ENCODE peak calls at places on chromosomes 13 and 19, in four cellular contexts. G is mesendoderm, S is heart left ventricle, K is ascending aorta. H is an unnamed sample.

GRCh38 chr19:18131841-18132596 is 20.9 kb upstream of the PIK3R2 start:
- DNase-seq in G (no peak), S (no peak), K (no peak), H (no peak)

GRCh38 chr19:4583961-4584669 is 24.6 kb upstream of the SEMA6B start:
- DNase-seq in G (peak), S (peak), K (no peak), H (no peak)

GRCh38 chr13:26992951-26993490 is 178.6 kb downstream of the USP12 start:
- DNase-seq in G (no peak), S (no peak), K (no peak), H (no peak)

GRCh38 chr19:40177286-40178070 is 13.7 kb upstream of the MAP3K10 start:
- DNase-seq in G (no peak), S (no peak), K (no peak), H (no peak)

GRCh38 chr13:72521965-72522661 is 205.3 kb downstream of the MZT1 start:
- DNase-seq in G (no peak), S (no peak), K (no peak), H (no peak)

GRCh38 chr13:69109891-69110525 is 997.6 kb upstream of the ATXN8OS start:
- DNase-seq in G (peak), S (no peak), K (no peak), H (no peak)

GRCh38 chr13:30985637-30986205 is 53.3 kb downstream of the TEX26 start:
- DNase-seq in G (peak), S (no peak), K (no peak), H (no peak)

GRCh38 chr13:109256866-109257760 is 529.3 kb downstream of the IRS2 start:
- DNase-seq in G (peak), S (peak), K (no peak), H (no peak)

GRCh38 chr19:5057860-5058259 is 88.9 kb downstream of the KDM4B start:
- DNase-seq in G (peak), S (no peak), K (no peak), H (no peak)

GRCh38 chr13:45916036-45916435 is 64.5 kb upstream of the SIAH3 start:
- DNase-seq in G (no peak), S (no peak), K (no peak), H (no peak)

GRCh38 chr19:50417138-50417849 is 1.4 kb upstream of the SPIB start:
- DNase-seq in G (no peak), S (no peak), K (no peak), H (no peak)

GRCh38 chr13:113595131-113595530 is 10.6 kb downstream of the TFDP1 start:
- DNase-seq in G (no peak), S (no peak), K (no peak), H (peak)

GRCh38 chr13:110392510-110393233 is 85.6 kb downstream of the COL4A2 start:
- DNase-seq in G (peak), S (no peak), K (no peak), H (no peak)

GRCh38 chr13:39451301-39451700 is 151.7 kb downstream of the LHFPL6 start:
- DNase-seq in G (no peak), S (no peak), K (no peak), H (no peak)

GRCh38 chr19:32539240-32539916 is 41.6 kb upstream of the PDCD5 start:
- DNase-seq in G (no peak), S (no peak), K (no peak), H (no peak)

GRCh38 chr13:45537506-45537905 is 72.8 kb downstream of the COG3 start:
- DNase-seq in G (no peak), S (no peak), K (no peak), H (no peak)

GRCh38 chr19:40392894-40393517 is 3.0 kb upstream of the HIPK4 start:
- DNase-seq in G (no peak), S (no peak), K (no peak), H (no peak)

GRCh38 chr19:55638864-55639359 is 1.9 kb upstream of the ZNF580 start:
- DNase-seq in G (peak), S (no peak), K (no peak), H (peak)

GRCh38 chr19:49861541-49862410 is 5.6 kb downstream of the PNKP start:
- DNase-seq in G (no peak), S (no peak), K (no peak), H (no peak)

GRCh38 chr13:28494537-28494860 is 429 bp downstream of the FLT1 start:
- DNase-seq in G (no peak), S (no peak), K (no peak), H (no peak)

GRCh38 chr13:28408235-28408848 is 86.6 kb downstream of the FLT1 start:
- DNase-seq in G (peak), S (peak), K (no peak), H (no peak)

GRCh38 chr19:55146648-55147218 is 2.3 kb downstream of the TNNT1 start:
- DNase-seq in G (peak), S (peak), K (no peak), H (no peak)

GRCh38 chr19:38209671-38210457 is 14.2 kb downstream of the DPF1 start:
- DNase-seq in G (peak), S (peak), K (peak), H (no peak)

GRCh38 chr13:74641586-74641985 is 507.4 kb upstream of the KLF12 start:
- DNase-seq in G (no peak), S (no peak), K (no peak), H (no peak)

GRCh38 chr13:112242777-112243176 is 133.4 kb upstream of the SPACA7 start:
- DNase-seq in G (no peak), S (no peak), K (no peak), H (peak)

GRCh38 chr13:30466841-30467252 is 1.1 kb upstream of the HMGB1 start:
- DNase-seq in G (peak), S (no peak), K (no peak), H (no peak)

GRCh38 chr13:77184455-77184854 is 142.4 kb downstream of the MYCBP2 start:
- DNase-seq in G (no peak), S (no peak), K (no peak), H (no peak)

GRCh38 chr13:49681837-49682236 is 9.4 kb downstream of the EBPL start:
- DNase-seq in G (no peak), S (no peak), K (no peak), H (no peak)

DNA sequence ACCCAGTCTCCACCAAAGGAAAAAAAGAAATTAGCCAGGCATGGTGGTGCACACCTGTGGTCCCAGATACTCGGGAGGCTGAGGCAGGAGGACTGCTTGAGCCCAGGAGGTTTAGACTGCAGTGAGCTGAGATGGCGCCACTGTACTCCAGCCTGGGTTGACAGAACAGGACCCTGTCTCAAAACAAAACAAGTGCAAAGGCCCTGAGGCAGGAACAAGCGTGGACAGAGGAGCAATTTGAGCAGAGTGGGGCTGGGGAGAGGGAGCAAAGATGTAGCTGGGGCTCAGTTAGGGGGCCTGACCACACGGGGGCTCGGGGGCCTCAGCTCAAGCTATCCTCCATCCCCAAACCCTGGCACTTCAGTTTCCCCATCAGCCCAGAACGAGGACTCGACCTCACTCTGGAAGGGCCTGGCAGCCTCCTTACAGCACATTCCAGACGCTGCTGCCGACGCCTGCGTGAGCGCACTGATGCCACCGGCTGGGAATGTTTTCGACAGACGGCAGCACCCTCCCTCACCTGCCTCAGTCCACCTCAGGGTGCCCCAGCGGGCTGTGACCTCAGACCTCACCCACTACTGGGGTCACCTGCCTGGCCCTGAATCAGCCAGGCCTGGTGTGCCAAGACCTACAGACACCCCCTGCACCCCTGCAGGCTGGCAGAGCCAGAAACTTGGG is 1.8 kb upstream of the POLRMT start:
- DNase-seq in G (peak), S (no peak), K (no peak), H (no peak)
- H3K27ac ChIP-seq in G (no peak), S (no peak), K (peak), H (no peak)

GRCh38 chr13:97913206-97913605 is 40.3 kb upstream of the IPO5 start:
- DNase-seq in G (no peak), S (no peak), K (no peak), H (no peak)

GRCh38 chr13:97914537-97914936 is 38.9 kb upstream of the IPO5 start:
- DNase-seq in G (no peak), S (no peak), K (no peak), H (no peak)

GRCh38 chr13:97912139-97912535 is 41.3 kb upstream of the IPO5 start:
- DNase-seq in G (no peak), S (no peak), K (no peak), H (no peak)

DNA sequence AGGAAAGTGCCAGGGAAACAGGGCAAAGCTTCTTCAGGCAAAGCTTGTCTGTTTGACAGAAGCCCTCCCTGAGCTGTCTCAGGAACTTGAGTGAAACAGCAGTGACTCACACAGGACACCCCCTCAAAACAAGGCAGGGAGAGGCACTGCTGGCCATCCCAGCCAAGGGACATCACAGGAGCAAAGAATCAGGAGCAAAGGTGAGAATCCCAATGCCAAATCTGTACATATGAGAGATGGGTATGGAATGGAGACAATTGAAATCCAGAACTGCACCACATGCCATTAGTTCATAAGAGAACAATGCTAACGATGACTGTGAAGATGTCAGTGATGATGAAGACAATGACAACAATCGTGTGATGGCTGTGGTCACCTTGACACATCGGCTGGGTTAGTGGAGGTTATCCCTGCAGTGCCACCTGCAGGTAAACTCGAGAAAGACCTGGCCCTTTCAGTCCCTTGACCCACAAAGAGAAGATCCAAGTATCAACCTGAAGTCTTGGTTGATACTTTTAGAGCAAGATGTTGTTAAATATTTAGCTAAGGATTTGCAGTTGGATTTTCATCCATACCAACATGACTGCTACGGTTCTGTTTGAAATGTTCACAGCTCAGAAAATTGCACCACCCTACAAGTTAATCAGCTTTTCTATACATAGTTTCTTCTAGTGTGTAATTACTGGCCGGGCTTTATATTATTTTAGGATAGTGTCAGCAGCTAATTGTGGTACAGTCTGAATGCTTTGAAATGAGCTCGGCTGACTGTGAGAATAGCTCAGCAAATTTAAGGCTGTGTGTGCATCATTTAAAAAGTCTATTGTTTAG is 42.0 kb upstream of the IPO5 start:
- DNase-seq in G (peak), S (no peak), K (no peak), H (no peak)
- H3K4me3 ChIP-seq in G (no peak), S (no peak), K (no peak), H (no peak)

GRCh38 chr13:52128714-52129700 is at the start of gene NEK5:
- DNase-seq in G (peak), S (peak), K (no peak), H (peak)
- H3K27ac ChIP-seq in G (no peak), S (peak), K (peak), H (no peak)

GRCh38 chr19:45091031-45091918 is 1.7 kb upstream of the PPP1R37 start:
- DNase-seq in G (peak), S (peak), K (peak), H (peak)

GRCh38 chr19:45090034-45090433 is 2.9 kb upstream of the PPP1R37 start:
- DNase-seq in G (peak), S (no peak), K (no peak), H (no peak)

GRCh38 chr19:45092747-45093678 is at the start of gene PPP1R37:
- DNase-seq in G (peak), S (peak), K (peak), H (peak)

GRCh38 chr19:45087531-45087930 is 5.4 kb upstream of the PPP1R37 start:
- DNase-seq in G (no peak), S (no peak), K (peak), H (no peak)

DNA sequence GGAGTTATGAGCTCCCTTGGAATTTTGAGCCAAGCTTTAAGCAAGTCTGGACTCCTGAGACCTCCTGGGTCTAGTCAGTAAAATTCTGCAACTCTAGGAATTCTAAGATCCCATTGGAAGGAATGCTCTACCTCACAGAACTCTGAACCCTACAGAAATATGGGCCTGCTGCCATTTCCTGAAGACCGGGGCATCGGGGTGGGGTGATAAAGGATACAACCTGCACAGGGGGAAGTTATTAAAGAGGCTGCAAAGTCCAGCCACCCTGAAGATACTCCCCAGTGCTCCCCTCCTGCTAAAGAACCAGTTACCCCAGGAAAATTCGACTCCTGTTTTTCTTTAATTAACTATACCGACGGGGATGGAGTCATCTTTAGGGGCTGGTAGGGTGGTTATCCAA is 2.4 kb upstream of the PPP1R37 start:
- DNase-seq in G (no peak), S (no peak), K (no peak), H (no peak)
- H3K4me3 ChIP-seq in G (no peak), S (peak), K (peak), H (peak)

DNA sequence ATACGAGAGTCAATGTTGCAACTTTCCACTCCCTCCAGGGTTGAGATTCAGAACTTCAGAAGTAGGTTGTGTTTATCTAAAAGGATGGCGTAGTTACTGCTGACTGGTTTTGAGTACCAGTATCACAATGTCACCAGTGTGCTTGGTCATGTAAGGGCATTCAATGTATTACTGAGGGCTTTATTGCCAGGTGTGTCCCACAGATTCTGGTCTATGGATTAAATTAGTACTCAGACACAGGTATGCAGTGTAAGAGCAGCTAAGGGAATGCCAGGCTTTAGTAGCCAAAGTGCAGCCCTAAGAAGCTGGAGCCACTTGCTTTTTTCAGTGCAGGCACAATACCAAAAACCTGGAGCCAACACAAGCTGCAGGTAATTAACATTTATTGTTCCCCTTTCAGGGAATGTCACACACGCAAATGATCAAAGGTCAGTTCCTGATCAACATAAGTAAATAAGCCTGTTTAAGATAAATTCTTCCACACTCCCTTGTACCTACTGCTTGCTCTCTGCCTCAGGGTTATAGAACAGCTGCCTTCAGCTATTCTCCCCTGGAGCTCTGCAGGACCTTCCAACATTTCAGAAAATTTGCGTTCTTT is 130.1 kb upstream of the ZNF91 start:
- DNase-seq in G (no peak), S (no peak), K (no peak), H (no peak)
- H3K27ac ChIP-seq in G (no peak), S (no peak), K (no peak), H (no peak)

GRCh38 chr19:46617566-46618079 is 7.3 kb downstream of the PTGIR start:
- DNase-seq in G (no peak), S (no peak), K (no peak), H (no peak)
- H3K4me3 ChIP-seq in G (no peak), S (no peak), K (no peak), H (no peak)

DNA sequence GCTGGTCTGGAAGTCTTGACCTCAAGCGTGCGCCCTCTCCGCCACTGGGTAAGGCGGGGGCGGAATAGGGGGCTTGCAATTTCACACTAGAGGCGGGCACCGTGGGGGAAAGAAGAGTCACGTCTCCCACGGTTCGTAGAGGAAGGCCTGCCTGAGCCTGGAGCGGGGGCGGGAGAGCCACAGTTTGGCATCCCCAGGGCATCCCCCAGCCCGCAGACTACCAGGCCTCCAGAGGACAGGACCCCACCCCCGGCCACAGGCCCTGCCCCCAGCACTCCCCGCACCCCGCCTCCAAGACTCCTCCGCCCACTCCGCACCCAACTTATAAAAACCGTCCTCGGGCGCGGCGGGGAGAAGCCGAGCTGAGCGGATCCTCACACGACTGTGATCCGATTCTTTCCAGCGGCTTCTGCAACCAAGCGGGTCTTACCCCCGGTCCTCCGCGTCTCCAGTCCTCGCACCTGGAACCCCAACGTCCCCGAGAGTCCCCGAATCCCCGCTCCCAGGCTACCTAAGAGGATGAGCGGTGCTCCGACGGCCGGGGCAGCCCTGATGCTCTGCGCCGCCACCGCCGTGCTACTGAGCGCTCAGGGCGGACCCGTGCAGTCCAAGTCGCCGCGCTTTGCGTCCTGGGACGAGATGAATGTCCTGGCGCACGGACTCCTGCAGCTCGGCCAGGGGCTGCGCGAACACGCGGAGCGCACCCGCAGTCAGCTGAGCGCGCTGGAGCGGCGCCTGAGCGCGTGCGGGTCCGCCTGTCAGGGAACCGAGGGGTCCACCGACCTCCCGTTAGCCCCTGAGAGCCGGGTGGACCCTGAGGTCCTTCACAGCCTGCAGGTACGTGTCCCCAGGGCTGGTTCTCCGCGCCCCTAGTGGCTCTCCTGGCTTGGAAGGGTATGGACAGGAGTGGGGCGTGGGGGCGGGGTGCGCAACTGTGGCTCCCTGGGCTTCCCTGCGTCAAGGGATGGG is at the start of gene ANGPTL4:
- DNase-seq in G (peak), S (peak), K (no peak), H (no peak)
- H3K27ac ChIP-seq in G (no peak), S (peak), K (peak), H (peak)

H was measured in coronary artery.